ENCODE peak calls at places on chromosomes 12 and 14, in nine cellular contexts. R, K, M, C, D, X, Z, G and B are unnamed samples.

GRCh38 chr12:51869490-51869865 is 18.4 kb upstream of the ANKRD33 start:
- DNase-seq in Z (no peak), M (no peak), X (no peak), D (no peak), G (no peak), C (no peak), K (no peak), R (no peak), B (no peak)

GRCh38 chr12:92065018-92065499 is 80.6 kb downstream of the BTG1 start:
- DNase-seq in K (peak; percentile 53), D (no peak), G (no peak), X (no peak), C (no peak), R (peak; percentile 33), Z (peak; percentile 84), M (no peak), B (no peak)

GRCh38 chr12:15227004-15227679 is 5.9 kb upstream of the RERG start:
- DNase-seq in D (peak; percentile 67), R (peak; percentile 41), C (peak; percentile 74), G (no peak), X (peak; percentile 28), Z (peak; percentile 34), M (peak; percentile 20), K (peak; percentile 42), B (no peak)

GRCh38 chr14:103854017-103854808 is 6.8 kb upstream of the PPP1R13B start:
- DNase-seq in R (no peak), K (no peak), C (no peak), G (no peak), X (no peak), D (peak; percentile 64), M (no peak), Z (no peak), B (no peak)

GRCh38 chr14:101812071-101812470 is 50.6 kb downstream of the PPP2R5C start:
- DNase-seq in K (no peak), D (no peak), Z (no peak), X (no peak), C (no peak), R (no peak), G (no peak), M (no peak), B (no peak)

GRCh38 chr12:50145439-50145838 is 21.7 kb downstream of the CERS5 start:
- DNase-seq in M (no peak), D (no peak), G (no peak), C (no peak), K (no peak), X (no peak), Z (no peak), R (no peak), B (no peak)

GRCh38 chr14:91399868-91400640 is 17.6 kb downstream of the CCDC88C start:
- DNase-seq in C (no peak), D (no peak), X (no peak), Z (peak; percentile 55), K (no peak), R (no peak), G (no peak), M (no peak), B (peak; percentile 37)

GRCh38 chr12:2053675-2054070 is 886 bp downstream of the CACNA1C start:
- DNase-seq in C (no peak), R (no peak), Z (no peak), D (no peak), G (no peak), X (no peak), M (no peak), K (no peak), B (no peak)

GRCh38 chr12:49094104-49094948 is at the start of gene DHH:
- DNase-seq in G (no peak), K (no peak), Z (no peak), D (peak; percentile 18), C (no peak), X (no peak), R (peak; percentile 42), M (peak; percentile 30), B (no peak)

GRCh38 chr14:48275301-48275700 is 599.9 kb upstream of the MDGA2 start:
- DNase-seq in G (no peak), K (no peak), R (no peak), C (no peak), X (no peak), M (no peak), Z (no peak), D (no peak), B (no peak)

GRCh38 chr14:58697927-58698641 is 60.3 kb downstream of the DACT1 start:
- DNase-seq in Z (no peak), R (no peak), G (no peak), X (no peak), K (no peak), C (no peak), D (peak; percentile 40), M (no peak), B (no peak)

GRCh38 chr12:131041968-131042847 is 88.5 kb downstream of the ADGRD1 start:
- DNase-seq in C (no peak), M (no peak), R (no peak), D (no peak), K (no peak), Z (no peak), G (no peak), X (no peak), B (no peak)

GRCh38 chr14:88933203-88933602 is 108.8 kb downstream of the TTC8 start:
- DNase-seq in C (no peak), Z (no peak), D (no peak), M (no peak), K (no peak), G (no peak), X (no peak), R (no peak), B (no peak)

GRCh38 chr14:88934231-88934898 is 109.9 kb downstream of the TTC8 start:
- DNase-seq in R (no peak), D (no peak), X (no peak), G (no peak), Z (no peak), C (peak; percentile 3), M (no peak), K (no peak), B (no peak)

GRCh38 chr14:88935083-88935482 is 110.6 kb downstream of the TTC8 start:
- DNase-seq in Z (no peak), C (no peak), D (no peak), M (no peak), R (no peak), K (no peak), G (no peak), X (no peak), B (no peak)

DNA sequence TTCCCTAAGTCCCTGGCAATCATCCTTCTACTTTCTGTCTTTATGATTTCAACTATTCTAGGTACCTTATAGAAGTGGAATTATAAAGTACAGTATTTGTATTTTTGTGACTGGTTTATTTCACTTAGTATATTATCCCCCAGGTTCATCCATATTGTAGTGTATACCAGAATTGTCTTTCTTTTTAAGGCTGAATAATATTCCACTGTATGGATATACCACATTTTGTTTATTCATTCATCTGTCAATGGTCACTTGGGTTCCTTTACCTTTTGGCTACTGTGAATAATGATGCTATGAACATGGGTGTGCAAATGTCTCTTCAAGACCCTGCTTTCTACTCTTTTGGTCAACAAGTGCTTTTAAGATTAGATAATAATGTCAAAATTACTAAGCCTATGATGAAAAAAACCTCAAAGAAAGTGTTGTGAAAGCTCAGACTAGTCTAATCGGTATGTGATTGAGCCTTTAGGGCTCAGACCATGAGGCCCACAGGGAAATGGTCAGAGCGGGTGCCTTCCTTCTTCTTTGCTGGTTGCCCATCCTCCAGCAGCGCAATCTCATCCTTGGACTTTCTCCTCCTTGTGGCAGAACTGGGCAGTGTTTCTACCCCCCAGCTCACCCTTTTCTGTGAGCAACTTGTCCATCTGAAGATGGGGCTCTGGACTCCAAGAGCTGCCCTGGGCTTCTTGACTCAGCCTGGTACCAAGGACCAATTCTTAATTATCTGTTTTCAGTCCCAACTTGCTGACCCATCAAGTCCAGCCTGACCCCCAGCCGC is 105.4 kb downstream of the TTC8 start:
- DNase-seq in G (no peak), X (no peak), R (no peak), Z (peak; percentile 11), M (no peak), D (peak; percentile 25), C (no peak), K (peak; percentile 3), B (no peak)
- TF ChIP-seq CTCF in G (no peak), X (no peak), R (no peak), Z (peak; percentile 26), M (peak; percentile 25), D (peak; percentile 40), C (peak; percentile 5), K (peak; percentile 42), B (no peak)

GRCh38 chr12:65602579-65603295 is 221.5 kb upstream of the HMGA2 start:
- DNase-seq in D (peak; percentile 93), M (peak; percentile 77), Z (peak; percentile 68), K (peak; percentile 62), X (peak; percentile 96), G (peak; percentile 15), R (peak; percentile 71), C (peak; percentile 97), B (no peak)
- TF ChIP-seq CTCF in D (peak; percentile 93), M (peak; percentile 72), Z (peak; percentile 59), K (peak; percentile 79), X (peak; percentile 73), G (peak; percentile 27), R (peak; percentile 53), C (peak; percentile 82), B (no peak)

DNA sequence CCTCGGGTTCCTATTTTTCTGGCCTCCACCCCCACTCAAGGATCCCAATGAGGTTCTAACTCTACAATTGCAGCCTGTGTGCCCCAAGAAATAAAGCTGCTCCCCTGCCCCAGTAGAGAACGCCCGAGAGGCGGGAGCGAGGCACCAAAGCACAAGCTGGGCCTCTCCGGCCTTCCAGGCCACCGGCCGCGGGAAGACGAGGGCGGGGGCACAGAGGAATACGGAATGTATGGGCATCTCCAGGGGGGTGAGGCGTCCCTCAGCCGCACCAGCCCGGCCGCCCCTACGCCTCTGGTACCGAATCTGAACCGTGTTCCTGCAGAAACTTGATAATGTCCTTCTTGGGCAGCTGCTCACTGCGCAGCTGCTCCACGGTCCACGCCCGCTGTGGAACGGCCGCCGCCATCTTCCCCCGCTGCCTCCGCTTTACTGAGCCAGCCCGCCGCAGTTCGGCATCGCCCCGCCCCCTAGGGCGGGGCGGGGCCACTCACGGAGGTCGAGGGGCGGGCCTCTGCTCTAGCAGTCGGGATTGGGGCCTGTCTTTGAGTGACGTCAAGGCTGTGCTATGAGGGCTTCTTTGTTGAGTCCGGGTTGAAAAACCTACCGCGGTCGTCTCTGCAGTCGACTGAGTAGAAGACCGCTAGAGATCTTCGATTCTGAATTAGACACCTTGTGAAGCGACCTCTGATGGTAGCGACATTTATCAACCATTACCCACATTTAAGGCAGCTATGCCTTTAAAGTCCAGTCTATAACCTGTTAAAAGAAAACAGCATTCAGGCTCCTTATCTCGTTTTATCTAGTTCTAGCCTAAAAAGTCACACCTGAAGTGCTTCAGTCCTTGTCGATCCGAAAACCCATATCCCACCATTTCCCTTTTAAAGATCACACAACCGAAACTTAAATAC is at the start of gene FKBP3:
- DNase-seq in G (peak; percentile 85), X (peak; percentile 97), Z (peak; percentile 99), K (peak; percentile 99), D (peak; percentile 99), M (peak; percentile 83), C (peak; percentile 99), R (peak; percentile 97), B (peak; percentile 84)
- TF ChIP-seq CTCF in G (no peak), X (peak; percentile 37), Z (no peak), K (peak; percentile 60), D (peak; percentile 61), M (no peak), C (peak; percentile 19), R (no peak), B (no peak)

DNA sequence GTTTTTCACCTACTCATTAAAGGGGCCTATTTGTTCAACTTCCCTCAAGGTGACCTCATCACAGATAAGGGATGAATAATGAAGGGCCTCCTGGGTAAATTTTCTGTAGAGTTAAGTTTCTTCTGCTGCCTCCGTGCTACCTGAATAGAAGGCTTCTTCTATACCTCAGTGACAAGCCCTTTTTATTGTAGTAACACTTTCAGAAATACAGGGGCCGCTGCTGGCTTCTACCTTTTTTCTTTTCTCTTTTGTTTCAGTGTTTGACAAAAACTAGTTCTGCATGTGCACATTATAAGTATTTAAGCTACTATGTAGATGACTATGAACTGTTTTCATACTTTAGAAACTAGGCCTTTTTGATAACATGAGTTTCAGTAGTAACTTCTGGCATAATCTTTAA is 207.0 kb downstream of the NAV3 start:
- DNase-seq in D (no peak), M (no peak), K (no peak), G (no peak), R (no peak), X (no peak), Z (no peak), C (no peak), B (no peak)
- TF ChIP-seq CTCF in D (peak; percentile 40), M (no peak), K (no peak), G (no peak), R (no peak), X (no peak), Z (no peak), C (no peak), B (no peak)